ENCODE peak calls at places on chromosomes 1 and 21, in six cellular contexts. G is heart left ventricle, H is choroid plexus epithelial cell, W is neural crest cell, E is stomach, N is right lobe of liver. O is an unnamed sample.
A peak's percentile ranks its signal among the peaks of the same experiment; 100 is the strongest.

GRCh38 chr1:32068891-32069590 is 3.7 kb upstream of the TMEM39B start:
- DNase-seq in G (no peak), H (peak; percentile 53), W (no peak), E (no peak), N (no peak), O (no peak)

GRCh38 chr1:39195166-39196111 is 9.1 kb upstream of the MACF1 start:
- DNase-seq in G (no peak), H (peak; percentile 53), W (no peak), E (no peak), N (no peak), O (no peak)

GRCh38 chr1:156821801-156822200 is 5.2 kb upstream of the SH2D2A start:
- DNase-seq in G (no peak), H (peak; percentile 63), W (no peak), E (no peak), N (no peak), O (no peak)

GRCh38 chr1:99782397-99782796 is 16.0 kb upstream of the FRRS1 start:
- DNase-seq in G (no peak), H (no peak), W (no peak), E (no peak), N (no peak), O (no peak)

GRCh38 chr1:109821221-109821669 is 57.5 kb upstream of the EPS8L3 start:
- DNase-seq in G (peak; percentile 68), H (peak; percentile 91), W (no peak), E (no peak), N (no peak), O (peak; percentile 16)

GRCh38 chr1:28577738-28578536 is 14.1 kb upstream of the RAB42 start:
- DNase-seq in G (no peak), H (no peak), W (no peak), E (no peak), N (no peak), O (no peak)

GRCh38 chr1:34796990-34797389 is 4.2 kb downstream of the GJA4 start:
- DNase-seq in G (no peak), H (no peak), W (no peak), E (no peak), N (no peak), O (no peak)

GRCh38 chr1:157181258-157181657 is 43.1 kb upstream of the ETV3 start:
- DNase-seq in G (no peak), H (no peak), W (no peak), E (no peak), N (no peak), O (no peak)

GRCh38 chr1:17866451-17867029 is 111.4 kb downstream of the ACTL8 start:
- DNase-seq in G (no peak), H (peak; percentile 83), W (no peak), E (no peak), N (no peak), O (no peak)

GRCh38 chr1:5744911-5745431 is 247.3 kb downstream of the NPHP4 start:
- DNase-seq in G (no peak), H (peak; percentile 6), W (no peak), E (peak; percentile 17), N (peak; percentile 18), O (no peak)

GRCh38 chr21:39681845-39682244 is 63.1 kb upstream of the IGSF5 start:
- DNase-seq in G (no peak), H (peak; percentile 96), W (no peak), E (no peak), N (no peak), O (no peak)

GRCh38 chr1:119462964-119463363 is 44.0 kb upstream of the HSD3B1 start:
- DNase-seq in G (no peak), H (no peak), W (no peak), E (no peak), N (no peak), O (no peak)

GRCh38 chr1:27672750-27673112 is 739 bp upstream of the IFI6 start:
- DNase-seq in G (no peak), H (peak; percentile 68), W (no peak), E (no peak), N (no peak), O (no peak)

GRCh38 chr1:94773931-94774422 is 46.2 kb upstream of the SLC44A3 start:
- DNase-seq in G (no peak), H (peak; percentile 93), W (no peak), E (no peak), N (no peak), O (no peak)

GRCh38 chr1:981955-982558 is at the start of gene PERM1:
- DNase-seq in G (peak; percentile 93), H (no peak), W (no peak), E (no peak), N (no peak), O (no peak)

GRCh38 chr1:907611-908451 is 15.9 kb upstream of the SAMD11 start:
- DNase-seq in G (peak; percentile 24), H (no peak), W (no peak), E (peak; percentile 23), N (peak; percentile 37), O (no peak)

GRCh38 chr1:109931189-109931672 is 20.6 kb downstream of the CSF1 start:
- DNase-seq in G (peak; percentile 92), H (peak; percentile 87), W (peak; percentile 91), E (peak; percentile 90), N (peak; percentile 81), O (no peak)

GRCh38 chr1:63917571-63918394 is 144.0 kb downstream of the ROR1 start:
- DNase-seq in G (no peak), H (peak; percentile 30), W (no peak), E (no peak), N (no peak), O (no peak)

GRCh38 chr21:45299026-45299863 is 11.6 kb upstream of the POFUT2 start:
- DNase-seq in G (peak; percentile 84), H (peak; percentile 50), W (no peak), E (no peak), N (peak; percentile 45), O (no peak)

GRCh38 chr1:198416276-198416675 is 124.2 kb downstream of the ATP6V1G3 start:
- DNase-seq in G (no peak), H (peak; percentile 34), W (no peak), E (no peak), N (no peak), O (no peak)

GRCh38 chr1:42736152-42736551 is 3.9 kb downstream of the CLDN19 start:
- DNase-seq in G (no peak), H (peak; percentile 26), W (no peak), E (peak; percentile 31), N (no peak), O (no peak)

GRCh38 chr21:45788635-45789506 is 145.3 kb downstream of the PCBP3 start:
- DNase-seq in G (no peak), H (peak; percentile 13), W (no peak), E (no peak), N (no peak), O (no peak)

GRCh38 chr1:44817307-44817706 is 9.0 kb downstream of the BTBD19 start:
- DNase-seq in G (no peak), H (no peak), W (no peak), E (no peak), N (no peak), O (no peak)

GRCh38 chr21:29499734-29500343 is 201.1 kb downstream of the BACH1 start:
- DNase-seq in G (no peak), H (peak; percentile 75), W (no peak), E (no peak), N (no peak), O (peak; percentile 34)

GRCh38 chr1:1291611-1292441 is 11.6 kb downstream of the SCNN1D start:
- DNase-seq in G (no peak), H (peak; percentile 72), W (peak; percentile 64), E (peak; percentile 88), N (peak; percentile 79), O (peak; percentile 87)

GRCh38 chr1:159854693-159855192 is 7.7 kb downstream of the VSIG8 start:
- DNase-seq in G (peak; percentile 92), H (peak; percentile 88), W (peak; percentile 46), E (peak; percentile 86), N (peak; percentile 70), O (peak; percentile 78)

GRCh38 chr1:226063362-226064167 is 1.0 kb downstream of the H3-3A start:
- DNase-seq in G (peak; percentile 37), H (peak; percentile 47), W (peak; percentile 37), E (peak; percentile 44), N (peak; percentile 70), O (peak; percentile 42)

GRCh38 chr1:25522240-25522639 is 21.2 kb upstream of the LDLRAP1 start:
- DNase-seq in G (no peak), H (no peak), W (no peak), E (no peak), N (no peak), O (no peak)

GRCh38 chr1:240254778-240255291 is 163.2 kb downstream of the FMN2 start:
- DNase-seq in G (no peak), H (no peak), W (no peak), E (no peak), N (no peak), O (no peak)
- TF ChIP-seq CTCF in G (no peak), H (peak; percentile 23), W (no peak), E (no peak), N (no peak), O (no peak)

DNA sequence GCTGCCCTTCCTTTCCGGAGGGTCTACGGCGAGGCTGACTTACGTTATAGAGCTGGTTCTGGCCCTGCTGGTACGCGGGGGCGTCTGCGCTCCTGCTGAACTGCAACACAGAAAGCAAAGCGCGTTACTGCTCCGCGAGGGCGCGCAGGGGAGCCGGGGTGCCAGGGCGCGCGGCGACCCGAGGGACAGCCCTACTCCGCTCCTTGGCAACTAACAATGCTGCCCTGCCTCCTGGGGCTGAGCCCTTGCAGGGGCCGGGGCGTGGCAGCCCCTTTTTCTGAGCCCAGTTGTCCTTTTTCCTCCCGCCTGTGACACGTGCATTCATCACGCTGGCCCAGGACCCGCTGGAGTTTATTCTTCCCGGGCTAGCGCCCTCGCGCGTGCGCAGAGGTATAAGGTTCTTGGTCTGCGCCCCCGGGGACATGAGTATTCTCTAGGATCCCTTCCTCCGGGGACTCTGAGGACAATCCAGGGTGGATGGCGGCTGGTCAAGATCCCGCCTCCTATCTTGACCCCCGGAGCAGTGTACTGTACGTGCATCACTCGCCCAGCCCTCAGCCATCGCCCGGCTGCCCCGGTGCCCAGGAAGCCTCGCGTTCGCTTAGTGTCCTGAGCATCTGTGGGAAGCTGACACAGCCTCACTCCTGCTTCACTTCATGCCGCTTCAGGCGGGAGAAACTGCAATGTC is 78.9 kb downstream of the CD247 start:
- DNase-seq in G (peak; percentile 44), H (peak; percentile 41), W (peak; percentile 67), E (no peak), N (no peak), O (peak; percentile 63)
- TF ChIP-seq CTCF in G (no peak), H (peak; percentile 41), W (no peak), E (no peak), N (no peak), O (no peak)

GRCh38 chr21:14771587-14771986 is 225.5 kb upstream of the SAMSN1 start:
- DNase-seq in G (no peak), H (no peak), W (no peak), E (no peak), N (no peak), O (no peak)

GRCh38 chr21:14768042-14768441 is 221.9 kb upstream of the SAMSN1 start:
- DNase-seq in G (no peak), H (no peak), W (no peak), E (no peak), N (no peak), O (no peak)

GRCh38 chr21:14773777-14774345 is 227.7 kb upstream of the SAMSN1 start:
- DNase-seq in G (peak; percentile 32), H (peak; percentile 72), W (peak; percentile 3), E (peak; percentile 66), N (no peak), O (peak; percentile 20)
- TF ChIP-seq CTCF in G (peak; percentile 40), H (peak; percentile 82), W (peak; percentile 63), E (no peak), N (peak; percentile 65), O (peak; percentile 52)

DNA sequence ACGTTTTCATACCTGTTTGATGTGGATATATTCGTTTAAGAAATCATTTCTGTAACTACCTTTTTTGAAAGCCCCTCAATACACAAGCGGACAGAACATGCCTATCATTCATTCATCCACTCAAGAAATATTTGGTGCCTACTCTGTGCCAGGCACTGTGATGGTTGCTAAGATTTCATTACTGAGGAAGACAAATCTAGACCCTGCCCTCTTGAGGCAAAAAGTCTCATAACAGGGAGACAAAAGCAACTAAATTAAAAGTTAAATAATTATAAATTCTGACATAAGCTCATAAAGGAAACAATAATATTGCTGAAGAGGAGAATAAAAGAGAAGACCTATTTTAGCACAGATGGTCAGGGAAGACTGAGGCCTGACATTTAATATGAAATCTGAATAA is 203.5 kb upstream of the ZNHIT6 start:
- DNase-seq in G (no peak), H (peak; percentile 49), W (no peak), E (no peak), N (no peak), O (no peak)
- TF ChIP-seq CTCF in G (no peak), H (peak; percentile 63), W (peak; percentile 38), E (no peak), N (peak; percentile 17), O (no peak)

O was measured in GM13976.